ENCODE peak calls at places on chromosome X, in six cellular contexts. J is H1, T is HepG2, F is SK-N-SH, V is K562, B is GM12878. I is an unnamed sample.

GRCh38 chrX:65587616-65588526 is 53.3 kb upstream of the LAS1L start:
- DNase-seq in J (no peak), T (no peak), F (no peak), V (peak), B (no peak), I (no peak)

GRCh38 chrX:110852180-110852579 is 56.6 kb upstream of the CHRDL1 start:
- DNase-seq in J (no peak), T (no peak), F (peak), V (peak), B (no peak), I (no peak)

GRCh38 chrX:71910526-71911022 is at the start of gene NHSL2:
- DNase-seq in J (no peak), T (no peak), F (no peak), V (no peak), B (no peak), I (no peak)

GRCh38 chrX:153662266-153662665 is 11.3 kb downstream of the PNCK start:
- DNase-seq in J (no peak), T (peak), F (peak), V (peak), B (no peak), I (peak)

GRCh38 chrX:139739138-139739537 is 31.2 kb upstream of the MCF2 start:
- DNase-seq in J (no peak), T (no peak), F (no peak), V (no peak), B (peak), I (no peak)

GRCh38 chrX:9988762-9989161 is 21.6 kb downstream of the CLDN34 start:
- DNase-seq in J (no peak), T (no peak), F (peak), V (no peak), B (no peak), I (no peak)

GRCh38 chrX:125894947-125895346 is 271.1 kb downstream of the DCAF12L2 start:
- DNase-seq in J (no peak), T (no peak), F (no peak), V (no peak), B (no peak), I (no peak)

GRCh38 chrX:40065291-40066046 is 32.3 kb downstream of the BCOR start:
- DNase-seq in J (no peak), T (no peak), F (no peak), V (no peak), B (no peak), I (no peak)

GRCh38 chrX:136954930-136955329 is 74.4 kb upstream of the RBMX start:
- DNase-seq in J (no peak), T (peak), F (peak), V (no peak), B (no peak), I (peak)
- TF ChIP-seq YY1 in J (no peak), T (no peak), F (no peak), V (no peak), B (no peak), I (no peak)

GRCh38 chrX:81259008-81259713 is 57.3 kb downstream of the SH3BGRL start:
- DNase-seq in J (no peak), T (no peak), F (no peak), V (no peak), B (no peak), I (no peak)
- TF ChIP-seq SIN3A in J (no peak), T (no peak), F (no peak), V (no peak), B (no peak), I (no peak)

DNA sequence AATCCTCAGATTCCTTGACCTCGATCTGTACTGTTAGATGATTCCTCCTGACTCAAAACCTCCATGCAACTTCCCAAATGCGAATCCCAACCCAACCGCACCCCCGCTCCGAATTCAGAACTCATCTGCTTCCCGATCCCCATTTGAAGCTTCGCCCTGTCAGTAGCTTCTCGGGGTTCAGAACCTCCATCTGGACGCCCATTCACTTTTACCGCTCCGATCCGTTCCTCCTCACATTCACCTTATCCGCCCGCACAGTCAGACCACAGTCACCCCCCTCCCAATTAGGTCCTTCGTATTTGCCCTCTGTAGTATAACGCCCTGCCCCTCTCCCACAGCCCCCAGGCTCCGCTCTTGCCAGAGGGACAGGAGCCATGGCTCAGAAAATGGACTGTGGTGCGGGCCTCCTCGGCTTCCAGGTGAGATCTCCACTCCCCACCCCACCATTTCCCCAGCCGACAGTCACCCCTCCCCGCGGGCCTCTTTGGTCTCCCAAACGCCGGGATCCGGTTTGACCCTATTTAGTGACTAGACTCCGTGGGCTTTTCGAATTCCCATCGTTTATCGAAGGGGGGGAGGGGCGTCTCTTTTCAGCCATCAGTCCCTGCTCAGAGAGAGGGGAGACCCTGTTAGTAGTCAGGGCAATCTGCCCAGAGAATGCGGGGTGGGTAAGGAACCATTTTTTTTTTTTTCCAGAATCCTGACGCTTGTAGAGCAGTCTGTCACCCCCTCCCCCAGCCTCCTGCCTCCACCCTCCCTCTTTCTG is 691 bp downstream of the MAGED1 start:
- DNase-seq in J (no peak), T (no peak), F (peak), V (no peak), B (no peak), I (no peak)
- TF ChIP-seq YY1 in J (no peak), T (no peak), F (no peak), V (no peak), B (peak), I (no peak)

GRCh38 chrX:38318606-38319005 is 8.7 kb downstream of the RPGR start:
- DNase-seq in J (no peak), T (no peak), F (no peak), V (no peak), B (no peak), I (no peak)
- TF ChIP-seq SIN3A in J (no peak), T (no peak), F (no peak), V (no peak), B (no peak), I (no peak)

GRCh38 chrX:48685416-48685815 is 1.8 kb downstream of the WAS start:
- DNase-seq in J (no peak), T (no peak), F (no peak), V (no peak), B (no peak), I (no peak)
- TF ChIP-seq YY1 in J (no peak), T (no peak), F (no peak), V (no peak), B (no peak), I (no peak)

GRCh38 chrX:1486749-1487361 is 34.1 kb upstream of the ASMTL start:
- DNase-seq in J (no peak), T (no peak), F (no peak), V (no peak), B (no peak), I (no peak)

GRCh38 chrX:1488745-1489144 is 36.0 kb upstream of the ASMTL start:
- DNase-seq in J (no peak), T (no peak), F (no peak), V (no peak), B (no peak), I (no peak)

GRCh38 chrX:1486177-1486576 is 33.5 kb upstream of the ASMTL start:
- DNase-seq in J (no peak), T (no peak), F (no peak), V (no peak), B (no peak), I (no peak)

GRCh38 chrX:1488141-1488540 is 35.4 kb upstream of the ASMTL start:
- DNase-seq in J (no peak), T (no peak), F (no peak), V (no peak), B (no peak), I (no peak)

GRCh38 chrX:1487401-1487800 is 34.7 kb upstream of the ASMTL start:
- DNase-seq in J (no peak), T (no peak), F (no peak), V (no peak), B (no peak), I (no peak)
- TF ChIP-seq SIN3A in J (no peak), T (no peak), F (no peak), V (no peak), B (no peak), I (no peak)

GRCh38 chrX:136725446-136726104 is 55.2 kb downstream of the ARHGEF6 start:
- DNase-seq in J (no peak), T (no peak), F (no peak), V (no peak), B (no peak), I (no peak)
- TF ChIP-seq YY1 in J (no peak), T (no peak), F (no peak), V (no peak), B (no peak), I (no peak)

GRCh38 chrX:109190542-109190941 is 291.3 kb downstream of the GUCY2F start:
- DNase-seq in J (no peak), T (no peak), F (no peak), V (no peak), B (no peak), I (no peak)

GRCh38 chrX:109187473-109188168 is 294.3 kb downstream of the GUCY2F start:
- DNase-seq in J (no peak), T (no peak), F (no peak), V (no peak), B (no peak), I (no peak)

GRCh38 chrX:109186939-109187338 is 294.9 kb downstream of the GUCY2F start:
- DNase-seq in J (no peak), T (no peak), F (no peak), V (no peak), B (no peak), I (no peak)

DNA sequence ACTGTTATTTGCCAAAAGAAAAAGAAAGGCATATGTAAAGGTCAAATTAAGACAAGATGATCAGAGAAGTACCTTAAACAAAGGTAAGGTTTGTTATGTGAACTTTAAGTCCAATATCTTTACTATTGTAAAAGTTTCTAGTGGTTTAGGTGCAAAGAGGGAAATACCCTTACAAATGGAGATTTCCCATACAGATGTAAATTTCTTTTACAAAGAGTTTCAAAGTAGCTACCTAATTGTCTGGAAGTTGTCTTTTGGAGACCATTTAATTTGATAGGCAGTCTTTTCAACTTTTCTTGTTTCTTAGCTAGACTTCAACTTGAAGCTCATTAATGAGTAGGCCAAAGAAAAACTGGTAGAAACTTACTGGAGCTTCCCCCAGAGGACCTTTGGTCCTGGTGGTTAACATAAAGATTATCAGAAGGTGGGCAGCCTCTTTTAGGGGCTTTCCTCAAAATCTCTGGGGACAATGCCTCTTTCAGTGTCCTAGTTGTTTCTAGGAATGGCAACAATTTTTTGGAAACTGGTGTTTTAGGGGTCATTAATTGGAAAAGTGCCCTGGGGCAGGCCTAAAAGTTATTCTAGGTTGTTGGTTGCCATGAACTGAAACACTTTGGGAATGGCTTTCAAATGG is 297.3 kb downstream of the GUCY2F start:
- DNase-seq in J (no peak), T (no peak), F (no peak), V (no peak), B (no peak), I (no peak)
- TF ChIP-seq SIN3A in J (no peak), T (no peak), F (no peak), V (no peak), B (no peak), I (no peak)